ENCODE peak calls at places on chromosomes 7 and 10, in eight cellular contexts. I, X, W, Z, T, G, S and U are unnamed samples.

GRCh38 chr10:9501944-9502343 is 1447.5 kb downstream of the GATA3 start:
- DNase-seq in W (no peak), S (no peak), Z (no peak), X (no peak), T (no peak), I (no peak), G (no peak), U (no peak)

GRCh38 chr7:90894122-90894521 is 298.0 kb downstream of the CDK14 start:
- DNase-seq in G (no peak), T (no peak), I (no peak), S (no peak), X (no peak), W (no peak), Z (no peak), U (no peak)

GRCh38 chr10:110416776-110417732 is 80.7 kb upstream of the DUSP5 start:
- DNase-seq in S (no peak), X (no peak), T (no peak), I (no peak), W (no peak), Z (no peak), G (no peak), U (no peak)

GRCh38 chr10:124150189-124150806 is 56.9 kb upstream of the CHST15 start:
- DNase-seq in Z (no peak), I (no peak), G (no peak), S (no peak), T (no peak), X (no peak), W (no peak), U (no peak)

GRCh38 chr10:17001961-17002749 is 127.5 kb downstream of the CUBN start:
- DNase-seq in Z (peak; percentile 20), G (peak; percentile 58), W (no peak), S (no peak), T (no peak), I (no peak), X (peak; percentile 36), U (peak; percentile 63)

GRCh38 chr7:106841896-106842390 is 23.1 kb upstream of the PIK3CG start:
- DNase-seq in X (no peak), Z (no peak), G (no peak), T (no peak), S (no peak), I (no peak), W (no peak), U (no peak)

GRCh38 chr7:73900286-73900685 is 39.3 kb downstream of the TMEM270 start:
- DNase-seq in Z (no peak), W (no peak), X (no peak), I (no peak), G (no peak), S (no peak), T (no peak), U (no peak)

GRCh38 chr7:78149787-78150186 is 351.2 kb downstream of the PHTF2 start:
- DNase-seq in X (no peak), G (peak; percentile 41), W (no peak), I (no peak), T (no peak), Z (no peak), S (no peak), U (no peak)

GRCh38 chr10:36574212-36574611 is 551.2 kb upstream of the ANKRD30A start:
- DNase-seq in S (no peak), G (no peak), X (no peak), T (no peak), I (no peak), W (no peak), Z (no peak), U (no peak)

GRCh38 chr7:25965405-25966123 is 186.4 kb upstream of the NFE2L3 start:
- DNase-seq in X (no peak), S (no peak), T (no peak), G (no peak), W (no peak), I (no peak), Z (no peak), U (no peak)

GRCh38 chr10:49457686-49458085 is 61.8 kb upstream of the DRGX start:
- DNase-seq in S (no peak), T (no peak), X (no peak), W (no peak), G (no peak), I (no peak), Z (no peak), U (no peak)

GRCh38 chr10:1472605-1473004 is 264.7 kb downstream of the ADARB2 start:
- DNase-seq in I (no peak), W (no peak), S (no peak), X (no peak), T (no peak), G (no peak), Z (no peak), U (no peak)

GRCh38 chr7:92766461-92767003 is 69.8 kb downstream of the CDK6 start:
- DNase-seq in S (no peak), Z (no peak), T (no peak), W (no peak), I (no peak), G (no peak), X (no peak), U (no peak)

GRCh38 chr10:95475827-95476481 is 85.2 kb downstream of the SORBS1 start:
- DNase-seq in W (no peak), S (no peak), T (no peak), G (no peak), Z (no peak), X (no peak), I (no peak), U (no peak)
- H3K9me3 ChIP-seq in W (no peaks in the 10 kb centered on the region), S (no peaks in the 10 kb centered on the region), T (no peaks in the 10 kb centered on the region), G (no peaks in the 10 kb centered on the region), Z (no peaks in the 10 kb centered on the region), X (no peaks in the 10 kb centered on the region), I (no peaks in the 10 kb centered on the region), U (no peaks in the 10 kb centered on the region)

GRCh38 chr7:157795199-157795598 is 458.4 kb downstream of the DNAJB6 start:
- DNase-seq in W (no peak), I (no peak), G (no peak), T (no peak), S (no peak), X (no peak), Z (no peak), U (no peak)
- H3K9me3 ChIP-seq in W (no peaks in the 10 kb centered on the region), I (no peaks in the 10 kb centered on the region), G (peaks cover 90% of the 10 kb centered on the region), T (no peaks in the 10 kb centered on the region), S (no peaks in the 10 kb centered on the region), X (no peaks in the 10 kb centered on the region), Z (no peaks in the 10 kb centered on the region), U (no peaks in the 10 kb centered on the region)

GRCh38 chr7:42314696-42315095 is 77.7 kb upstream of the GLI3 start:
- DNase-seq in W (no peak), T (no peak), G (no peak), Z (no peak), I (no peak), S (no peak), X (no peak), U (no peak)

GRCh38 chr7:42319631-42320030 is 82.6 kb upstream of the GLI3 start:
- DNase-seq in Z (no peak), S (no peak), I (no peak), W (no peak), X (no peak), G (no peak), T (no peak), U (no peak)

GRCh38 chr7:42311195-42311594 is 74.2 kb upstream of the GLI3 start:
- DNase-seq in S (no peak), Z (no peak), T (no peak), G (no peak), I (no peak), X (no peak), W (no peak), U (no peak)

GRCh38 chr7:42315096-42315495 is 78.1 kb upstream of the GLI3 start:
- DNase-seq in G (no peak), W (no peak), Z (no peak), X (no peak), T (no peak), I (no peak), S (no peak), U (no peak)

DNA sequence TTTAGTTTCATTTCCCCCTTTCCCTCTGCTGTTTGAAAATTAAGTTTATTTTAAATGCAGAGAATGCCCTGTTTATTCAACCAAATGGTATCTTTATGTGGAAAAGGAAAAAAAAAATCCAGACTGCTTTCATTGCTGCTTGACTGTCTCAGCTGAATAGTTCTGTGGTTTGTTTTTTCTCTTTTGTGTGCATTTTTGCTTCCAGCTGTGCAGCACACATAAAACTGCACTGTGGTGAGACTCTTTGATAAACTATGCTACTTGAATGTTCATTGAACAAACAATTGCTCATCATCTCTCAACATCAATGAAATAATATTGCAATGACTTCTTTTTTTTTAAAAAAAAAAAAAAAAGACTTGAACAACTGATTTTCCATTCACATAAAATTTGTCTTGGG is 78.6 kb upstream of the GLI3 start:
- DNase-seq in G (no peak), I (no peak), Z (no peak), T (peak; percentile 43), X (no peak), W (no peak), S (no peak), U (no peak)
- H3K9me3 ChIP-seq in G (no peaks in the 10 kb centered on the region), I (no peaks in the 10 kb centered on the region), Z (no peaks in the 10 kb centered on the region), T (no peaks in the 10 kb centered on the region), X (no peaks in the 10 kb centered on the region), W (peaks cover 4% of the 10 kb centered on the region), S (no peaks in the 10 kb centered on the region), U (no peaks in the 10 kb centered on the region)

GRCh38 chr7:158272509-158273137 is 315.0 kb downstream of the PTPRN2 start:
- DNase-seq in G (no peak), S (no peak), W (no peak), Z (no peak), I (no peak), X (no peak), T (no peak), U (no peak)
- H3K9me3 ChIP-seq in G (peaks cover 96% of the 10 kb centered on the region), S (peaks cover 3% of the 10 kb centered on the region), W (no peaks in the 10 kb centered on the region), Z (no peaks in the 10 kb centered on the region), I (no peaks in the 10 kb centered on the region), X (no peaks in the 10 kb centered on the region), T (no peaks in the 10 kb centered on the region), U (no peaks in the 10 kb centered on the region)

DNA sequence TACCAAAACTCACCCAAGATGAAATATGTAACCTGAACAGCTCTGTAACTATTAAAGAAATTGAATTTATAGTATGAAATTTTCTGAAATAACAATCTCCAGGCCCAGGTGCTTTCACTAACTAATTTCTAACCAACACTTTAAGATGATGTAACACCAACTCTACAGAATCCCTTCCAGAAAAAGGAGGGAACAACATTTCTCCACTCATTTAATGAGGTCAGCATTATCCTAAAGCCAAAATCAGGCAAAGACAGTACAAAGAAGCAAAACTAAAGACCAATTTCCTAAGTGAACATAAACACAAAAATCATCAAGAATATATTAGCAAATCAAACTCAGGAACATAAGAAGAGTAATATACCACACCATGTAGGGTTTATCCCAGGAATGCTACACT is 65.5 kb downstream of the KMT2C start:
- DNase-seq in I (no peak), X (no peak), S (no peak), Z (no peak), W (no peak), G (no peak), T (no peak), U (no peak)
- H3K9me3 ChIP-seq in I (no peaks in the 10 kb centered on the region), X (no peaks in the 10 kb centered on the region), S (no peaks in the 10 kb centered on the region), Z (peaks cover 2% of the 10 kb centered on the region), W (no peaks in the 10 kb centered on the region), G (no peaks in the 10 kb centered on the region), T (no peaks in the 10 kb centered on the region), U (no peaks in the 10 kb centered on the region)